ENCODE peak calls at places on chromosomes 6 and 20, in seven cellular contexts. J is tibial artery, X is GM13977, C is cardiac fibroblast, W is RWPE1, P is Peyer's patch, Z is dorsolateral prefrontal cortex. M is an unnamed sample.

GRCh38 chr6:32413427-32414047 is 6.6 kb upstream of the BTNL2 start:
- DNase-seq in W (peak; percentile 67), J (peak; percentile 74), Z (peak; percentile 83), P (peak; percentile 91), X (peak; percentile 73), C (peak; percentile 85), M (peak; percentile 83)

GRCh38 chr6:31768717-31769257 is 6.3 kb downstream of the SAPCD1 start:
- DNase-seq in P (no peak), C (no peak), W (no peak), J (no peak), X (no peak), Z (no peak), M (no peak)

GRCh38 chr20:38843346-38843745 is 37.8 kb downstream of the PPP1R16B start:
- DNase-seq in J (no peak), X (no peak), C (no peak), W (no peak), Z (no peak), P (no peak), M (no peak)

GRCh38 chr6:43496370-43497128 is 13.6 kb downstream of the LRRC73 start:
- DNase-seq in C (peak; percentile 51), J (no peak), Z (no peak), W (peak; percentile 93), P (no peak), X (peak; percentile 53), M (no peak)

GRCh38 chr6:146289816-146290588 is 253.6 kb upstream of the RAB32 start:
- DNase-seq in X (no peak), Z (no peak), W (peak; percentile 20), C (peak; percentile 87), J (no peak), P (no peak), M (no peak)

GRCh38 chr6:7513534-7513933 is 27.9 kb upstream of the DSP start:
- DNase-seq in P (no peak), W (no peak), C (no peak), X (no peak), Z (no peak), J (no peak), M (no peak)

GRCh38 chr6:42783177-42783875 is 1.5 kb downstream of the BICRAL start:
- DNase-seq in C (peak; percentile 86), X (peak; percentile 80), W (peak; percentile 48), P (peak; percentile 86), Z (peak; percentile 70), J (peak; percentile 85), M (peak; percentile 68)

GRCh38 chr20:62709537-62709905 is 885 bp downstream of the NTSR1 start:
- DNase-seq in W (no peak), Z (no peak), C (no peak), P (no peak), J (no peak), X (no peak), M (no peak)

GRCh38 chr6:31738048-31738979 is 1.5 kb upstream of the MSH5 start:
- DNase-seq in P (peak; percentile 75), X (peak; percentile 82), W (peak; percentile 48), J (no peak), Z (no peak), C (peak; percentile 91), M (peak; percentile 40)

GRCh38 chr6:81773887-81774286 is 21.4 kb upstream of the TENT5A start:
- DNase-seq in X (no peak), Z (no peak), J (no peak), C (no peak), W (no peak), P (no peak), M (no peak)

GRCh38 chr6:139308936-139309603 is 17.3 kb upstream of the TXLNB start:
- DNase-seq in J (no peak), W (no peak), X (no peak), P (no peak), Z (no peak), C (peak; percentile 83), M (no peak)

GRCh38 chr20:45630366-45630765 is 718 bp downstream of the WFDC9 start:
- DNase-seq in C (no peak), W (no peak), X (no peak), Z (no peak), P (no peak), J (no peak), M (no peak)

GRCh38 chr20:60579941-60580515 is 621.8 kb downstream of the CDH26 start:
- DNase-seq in J (no peak), X (no peak), C (no peak), W (no peak), Z (no peak), P (no peak), M (no peak)

GRCh38 chr6:74871757-74872156 is 334.1 kb downstream of the COL12A1 start:
- DNase-seq in Z (no peak), P (no peak), W (peak; percentile 12), X (no peak), J (no peak), C (peak; percentile 61), M (no peak)

GRCh38 chr6:138692058-138692977 is 81.3 kb upstream of the CCDC28A start:
- DNase-seq in Z (peak; percentile 51), P (peak; percentile 81), J (peak; percentile 82), W (peak; percentile 85), C (peak; percentile 71), X (peak; percentile 95), M (no peak)

GRCh38 chr6:1527098-1527497 is 82.6 kb upstream of the FOXC1 start:
- DNase-seq in J (peak; percentile 78), Z (peak; percentile 71), C (peak; percentile 73), W (no peak), P (no peak), X (no peak), M (peak; percentile 71)

GRCh38 chr6:45921703-45922270 is 93.9 kb downstream of the CLIC5 start:
- DNase-seq in C (peak; percentile 14), P (no peak), X (no peak), J (no peak), W (no peak), Z (no peak), M (no peak)

GRCh38 chr20:63830821-63831593 is at the start of gene ZBTB46:
- DNase-seq in Z (no peak), C (peak; percentile 60), J (no peak), P (peak; percentile 70), X (peak; percentile 98), W (peak; percentile 98), M (no peak)

GRCh38 chr6:156582509-156582992 is 194.6 kb upstream of the ARID1B start:
- DNase-seq in Z (no peak), J (no peak), W (no peak), C (no peak), P (no peak), X (no peak), M (no peak)

GRCh38 chr20:917416-917815 is 1.3 kb upstream of the ANGPT4 start:
- DNase-seq in J (peak; percentile 41), C (no peak), P (no peak), Z (no peak), W (no peak), X (no peak), M (no peak)

GRCh38 chr20:46637861-46638366 is 13.3 kb downstream of the SLC13A3 start:
- DNase-seq in J (no peak), P (no peak), Z (no peak), C (no peak), X (no peak), W (no peak), M (no peak)

GRCh38 chr6:166927942-166928643 is 28.3 kb downstream of the RNASET2 start:
- DNase-seq in J (no peak), W (no peak), P (no peak), X (no peak), C (no peak), Z (no peak), M (no peak)

GRCh38 chr20:846894-847278 is 13.4 kb downstream of the FAM110A start:
- DNase-seq in J (no peak), Z (no peak), P (no peak), X (peak; percentile 77), C (no peak), W (no peak), M (peak; percentile 50)

GRCh38 chr6:13395272-13396237 is 67.2 kb upstream of the TBC1D7 start:
- DNase-seq in X (peak; percentile 55), C (peak; percentile 97), Z (peak; percentile 63), P (no peak), J (peak; percentile 86), W (no peak), M (no peak)

GRCh38 chr20:5080384-5080877 is 39.3 kb downstream of the PCNA start:
- DNase-seq in Z (no peak), J (peak; percentile 83), P (no peak), X (no peak), C (peak; percentile 83), W (no peak), M (no peak)

GRCh38 chr20:10696650-10697049 is 22.9 kb upstream of the JAG1 start:
- DNase-seq in J (no peak), Z (no peak), X (peak; percentile 11), C (no peak), W (no peak), P (no peak), M (no peak)

GRCh38 chr6:40295251-40295949 is 291.8 kb downstream of the LRFN2 start:
- DNase-seq in W (no peak), Z (no peak), X (no peak), C (no peak), J (no peak), P (no peak), M (no peak)

GRCh38 chr6:83518946-83519489 is 6.7 kb downstream of the PRSS35 start:
- DNase-seq in Z (no peak), C (peak; percentile 47), X (peak; percentile 23), P (no peak), W (no peak), J (no peak), M (no peak)
- TF ChIP-seq CTCF in Z (no peak), C (peak; percentile 13), X (peak; percentile 26), P (no peak), W (no peak), J (peak; percentile 8), M (no peak)

GRCh38 chr6:26300359-26300758 is 64.6 kb upstream of the BTN3A2 start:
- DNase-seq in Z (no peak), P (no peak), C (no peak), W (no peak), X (no peak), J (no peak), M (no peak)
- TF ChIP-seq CTCF in Z (no peak), P (no peak), C (no peak), W (no peak), X (no peak), J (no peak), M (no peak)

GRCh38 chr20:14715400-14715799 is 378.0 kb upstream of the FLRT3 start:
- DNase-seq in J (no peak), W (no peak), C (no peak), P (no peak), X (no peak), Z (no peak), M (no peak)
- TF ChIP-seq CTCF in J (no peak), W (no peak), C (no peak), P (no peak), X (no peak), Z (no peak), M (no peak)

GRCh38 chr20:44401770-44402390 is 46.4 kb downstream of the HNF4A start:
- DNase-seq in P (peak; percentile 51), Z (no peak), X (no peak), J (no peak), C (no peak), W (no peak), M (no peak)
- TF ChIP-seq CTCF in P (no peak), Z (no peak), X (no peak), J (no peak), C (no peak), W (no peak), M (no peak)

M was measured in CD4-positive, alpha-beta T cell.